ENCODE peak calls at places on chromosomes 6 and 20, in five cellular contexts. N is stimulated activated CD4-positive, alpha-beta T cell treated with anti-CD3 and anti-CD28 coated beads, Interleukin-4, amount 100 ng/mL, for 48 hours; C is ascending aorta; T is activated naive CD8-positive, alpha-beta T cell treated with anti-CD3 and anti-CD28 coated beads, Interleukin-2, amount 50 U/mL, for 24 hours; O is IMR-90. R is an unnamed sample.

GRCh38 chr6:81451787-81452186 is 300.7 kb downstream of the TENT5A start:
- DNase-seq in N (no peak), T (no peak), O (peak; percentile 95), C (no peak), R (no peak)

GRCh38 chr20:51763965-51764602 is 4.1 kb downstream of the ATP9A start:
- DNase-seq in C (no peak), T (no peak), N (no peak), O (peak; percentile 27), R (no peak)

GRCh38 chr6:35727935-35728662 is 8.7 kb upstream of the ARMC12 start:
- DNase-seq in N (peak; percentile 82), C (peak; percentile 85), O (peak; percentile 94), T (peak; percentile 85), R (peak; percentile 84)

GRCh38 chr6:37643851-37644672 is 53.6 kb downstream of the MDGA1 start:
- DNase-seq in T (no peak), C (no peak), N (no peak), O (peak; percentile 10), R (no peak)

GRCh38 chr6:38901802-38902522 is 146.6 kb upstream of the GLP1R start:
- DNase-seq in O (no peak), T (no peak), C (no peak), N (no peak), R (no peak)

GRCh38 chr6:122712093-122712863 is 67.2 kb upstream of the FABP7 start:
- DNase-seq in N (no peak), O (peak; percentile 62), C (no peak), T (no peak), R (no peak)

GRCh38 chr20:44017905-44018683 is 103.4 kb downstream of the TOX2 start:
- DNase-seq in C (peak; percentile 31), O (peak; percentile 93), T (no peak), N (no peak), R (no peak)

GRCh38 chr6:169145991-169146501 is 107.6 kb downstream of the THBS2 start:
- DNase-seq in N (no peak), C (no peak), O (peak; percentile 59), T (no peak), R (no peak)

GRCh38 chr6:136647363-136647763 is 97.1 kb upstream of the MAP7 start:
- DNase-seq in T (peak; percentile 34), O (peak; percentile 97), C (peak; percentile 16), N (peak; percentile 30), R (no peak)

GRCh38 chr6:85472744-85473143 is 22.9 kb downstream of the NT5E start:
- DNase-seq in O (peak; percentile 61), N (no peak), C (no peak), T (no peak), R (no peak)

GRCh38 chr20:62658593-62659159 is 16.4 kb downstream of the SLCO4A1 start:
- DNase-seq in O (no peak), C (no peak), T (no peak), N (no peak), R (no peak)

GRCh38 chr6:73747293-73747692 is 51.3 kb downstream of the CD109 start:
- DNase-seq in N (no peak), T (no peak), O (no peak), C (no peak), R (peak; percentile 7)

GRCh38 chr20:10573273-10573950 is 100.4 kb downstream of the JAG1 start:
- DNase-seq in T (no peak), N (no peak), C (no peak), O (no peak), R (no peak)

GRCh38 chr6:27141472-27142015 is 106.0 kb upstream of the PRSS16 start:
- DNase-seq in O (no peak), N (no peak), T (no peak), C (no peak), R (no peak)

GRCh38 chr6:96943535-96943934 is 19.0 kb downstream of the KLHL32 start:
- DNase-seq in T (no peak), C (no peak), O (no peak), N (no peak), R (no peak)

GRCh38 chr6:129280719-129281118 is 397.8 kb downstream of the LAMA2 start:
- DNase-seq in O (no peak), T (peak; percentile 33), N (peak; percentile 22), C (no peak), R (no peak)

GRCh38 chr6:80932364-80932763 is 820.1 kb downstream of the TENT5A start:
- DNase-seq in C (no peak), O (peak; percentile 63), T (no peak), N (no peak), R (no peak)

GRCh38 chr20:18443841-18444240 is 23.0 kb downstream of the DZANK1 start:
- DNase-seq in O (peak; percentile 19), T (no peak), C (no peak), N (no peak), R (no peak)

R was measured in GM12891.